ENCODE peak calls at places on chromosomes 7 and 10, in seven cellular contexts. X is mammary epithelial cell, Q is GM10248, T is Daoy, F is fibroblast of lung, K is DMS 273 treated with DMSO at 0.1 percent for 48 hours, C is thoracic aorta. I is an unnamed sample.

GRCh38 chr7:92404170-92404614 is 43.1 kb upstream of the GATAD1 start:
- DNase-seq in C (no peak), X (no peak), Q (no peak), K (no peak), F (no peak), T (no peak), I (no peak)

GRCh38 chr10:130378556-130379400 is 242.6 kb downstream of the GLRX3 start:
- DNase-seq in T (no peak), F (no peak), C (no peak), X (no peak), K (no peak), Q (no peak), I (no peak)

GRCh38 chr10:43707755-43708154 is 59.1 kb upstream of the ZNF32 start:
- DNase-seq in C (no peak), K (no peak), X (no peak), T (peak; percentile 20), F (no peak), Q (no peak), I (no peak)

GRCh38 chr7:14739496-14740185 is 162.9 kb downstream of the DGKB start:
- DNase-seq in F (no peak), X (no peak), C (no peak), K (no peak), T (peak; percentile 50), Q (no peak), I (no peak)

GRCh38 chr7:98178321-98178720 is 32.9 kb upstream of the BHLHA15 start:
- DNase-seq in X (peak; percentile 26), T (no peak), F (no peak), Q (no peak), K (no peak), C (no peak), I (peak; percentile 66)

GRCh38 chr10:119355930-119356329 is 148.6 kb downstream of the GRK5 start:
- DNase-seq in K (no peak), C (no peak), F (no peak), Q (no peak), T (no peak), X (no peak), I (no peak)

GRCh38 chr7:4216016-4216415 is 466.1 kb upstream of the FOXK1 start:
- DNase-seq in C (no peak), T (peak; percentile 27), X (peak; percentile 39), F (no peak), Q (no peak), K (no peak), I (no peak)

GRCh38 chr7:143305423-143306070 is 10.4 kb upstream of the CLCN1 start:
- DNase-seq in Q (no peak), X (peak; percentile 41), F (peak; percentile 54), K (no peak), T (peak; percentile 68), C (no peak), I (peak; percentile 57)

GRCh38 chr10:28217848-28218247 is 85.0 kb downstream of the MPP7 start:
- DNase-seq in K (no peak), Q (no peak), C (no peak), X (peak; percentile 75), T (peak; percentile 52), F (peak; percentile 91), I (no peak)

GRCh38 chr10:99548041-99548530 is 15.3 kb downstream of the NKX2-3 start:
- DNase-seq in C (no peak), K (no peak), Q (peak; percentile 39), T (peak; percentile 33), X (peak; percentile 55), F (no peak), I (no peak)

GRCh38 chr7:50657341-50657873 is 92.2 kb upstream of the DDC start:
- DNase-seq in K (no peak), T (no peak), C (peak; percentile 61), X (no peak), F (peak; percentile 83), Q (no peak), I (no peak)

GRCh38 chr10:127907411-127908105 is 655 bp downstream of the PTPRE start:
- DNase-seq in X (peak; percentile 48), C (no peak), Q (no peak), K (no peak), F (peak; percentile 18), T (peak; percentile 44), I (no peak)

GRCh38 chr7:147509052-147509480 is 1081.5 kb upstream of the C7orf33 start:
- DNase-seq in X (peak; percentile 17), Q (no peak), K (no peak), C (no peak), T (no peak), F (peak; percentile 51), I (no peak)

GRCh38 chr10:60236869-60237524 is 152.7 kb downstream of the ANK3 start:
- DNase-seq in Q (peak; percentile 66), T (peak; percentile 21), X (no peak), K (no peak), F (no peak), C (no peak), I (no peak)

GRCh38 chr7:31134246-31135188 is 82.4 kb downstream of the ADCYAP1R1 start:
- DNase-seq in F (peak; percentile 71), K (peak; percentile 73), T (peak; percentile 91), C (peak; percentile 20), X (peak; percentile 52), Q (peak; percentile 75), I (peak; percentile 75)

GRCh38 chr7:40717242-40717641 is 582.4 kb downstream of the SUGCT start:
- DNase-seq in Q (no peak), C (peak; percentile 22), T (peak; percentile 96), X (peak; percentile 93), F (peak; percentile 86), K (peak; percentile 81), I (no peak)

GRCh38 chr10:70562036-70562710 is 40.4 kb downstream of the PRF1 start:
- DNase-seq in K (no peak), C (no peak), T (no peak), Q (no peak), F (peak; percentile 65), X (no peak), I (no peak)

GRCh38 chr10:91477236-91477635 is 67.1 kb downstream of the HECTD2 start:
- DNase-seq in X (no peak), T (no peak), Q (no peak), C (no peak), K (no peak), F (no peak), I (no peak)

GRCh38 chr7:150631866-150632864 is at the start of gene GIMAP6:
- DNase-seq in C (no peak), K (no peak), F (no peak), X (no peak), Q (peak; percentile 52), T (peak; percentile 41), I (no peak)

GRCh38 chr7:79590571-79591274 is 137.3 kb upstream of the MAGI2 start:
- DNase-seq in K (peak; percentile 90), F (no peak), T (no peak), Q (no peak), X (no peak), C (no peak), I (no peak)

GRCh38 chr10:114635797-114636550 is 22.1 kb downstream of the ABLIM1 start:
- DNase-seq in F (no peak), X (no peak), C (no peak), Q (no peak), K (no peak), T (no peak), I (no peak)

GRCh38 chr10:105188737-105189463 is 547.8 kb downstream of the SORCS3 start:
- DNase-seq in K (no peak), X (peak; percentile 83), T (no peak), Q (no peak), F (no peak), C (no peak), I (no peak)

GRCh38 chr7:157471259-157472125 is 134.7 kb downstream of the DNAJB6 start:
- DNase-seq in T (no peak), K (no peak), C (no peak), F (no peak), Q (no peak), X (no peak), I (no peak)

GRCh38 chr10:43059336-43059720 is 17.5 kb upstream of the RET start:
- DNase-seq in Q (no peak), C (no peak), T (no peak), X (no peak), F (no peak), K (no peak), I (no peak)

GRCh38 chr10:34024708-34025425 is 690.4 kb upstream of the NRP1 start:
- DNase-seq in X (peak; percentile 12), Q (no peak), K (no peak), F (no peak), T (peak; percentile 14), C (no peak), I (no peak)

GRCh38 chr7:131692131-131692960 is 135.9 kb upstream of the PODXL start:
- DNase-seq in Q (peak; percentile 65), X (peak; percentile 18), F (peak; percentile 18), C (no peak), K (peak; percentile 48), T (peak; percentile 89), I (peak; percentile 50)

GRCh38 chr10:124005091-124005490 is 88.3 kb downstream of the CHST15 start:
- DNase-seq in K (no peak), F (no peak), X (no peak), C (no peak), Q (no peak), T (no peak), I (no peak)

GRCh38 chr7:779480-779879 is 52.4 kb upstream of the PRKAR1B start:
- DNase-seq in T (no peak), C (no peak), K (no peak), X (no peak), F (no peak), Q (no peak), I (no peak)

GRCh38 chr10:110311357-110311949 is 6.7 kb upstream of the SMNDC1 start:
- DNase-seq in F (peak; percentile 74), C (no peak), Q (peak; percentile 41), T (peak; percentile 43), X (peak; percentile 47), K (peak; percentile 4), I (peak; percentile 21)

GRCh38 chr7:76011437-76011836 is 17.0 kb upstream of the TMEM120A start:
- DNase-seq in Q (no peak), K (peak; percentile 32), T (no peak), X (no peak), C (no peak), F (peak; percentile 93), I (no peak)

GRCh38 chr10:10804998-10805737 is 212.5 kb upstream of the CELF2 start:
- DNase-seq in K (no peak), C (no peak), Q (no peak), F (no peak), T (peak; percentile 35), X (peak; percentile 66), I (no peak)

GRCh38 chr7:79968249-79968648 is 166.4 kb upstream of the GNAI1 start:
- DNase-seq in T (no peak), X (no peak), C (no peak), Q (no peak), K (no peak), F (no peak), I (no peak)

GRCh38 chr7:29258951-29259350 is 64.4 kb downstream of the CHN2 start:
- DNase-seq in F (no peak), X (no peak), Q (no peak), T (no peak), C (no peak), K (no peak), I (no peak)

GRCh38 chr10:20616918-20617801 is 280.0 kb downstream of the NEBL start:
- DNase-seq in K (no peak), X (no peak), F (no peak), C (no peak), Q (no peak), T (no peak), I (no peak)

GRCh38 chr7:25820432-25821040 is 331.5 kb upstream of the NFE2L3 start:
- DNase-seq in K (no peak), C (no peak), F (no peak), X (no peak), Q (peak; percentile 16), T (peak; percentile 41), I (no peak)

GRCh38 chr7:135664046-135664589 is 1.8 kb downstream of the STMP1 start:
- DNase-seq in C (no peak), F (peak; percentile 47), T (peak; percentile 15), K (no peak), X (peak; percentile 61), Q (no peak), I (no peak)

GRCh38 chr7:80499350-80499955 is 12.4 kb downstream of the GNAT3 start:
- DNase-seq in F (peak; percentile 93), X (peak; percentile 95), C (no peak), K (no peak), Q (no peak), T (peak; percentile 85), I (no peak)

GRCh38 chr7:80879849-80880248 is 39.0 kb downstream of the SEMA3C start:
- DNase-seq in F (peak; percentile 85), Q (no peak), X (no peak), C (no peak), T (peak; percentile 51), K (no peak), I (no peak)